ENCODE peak calls at places on chromosomes 12 and 14, in seven cellular contexts. C is vagina, K is heart left ventricle, J is GM12878, N is prostate gland, M is breast epithelium, Z is tibial nerve. H is an unnamed sample. For H3K4me1, the result is how much of the 10 kb centered on the place peaks cover.

GRCh38 chr14:104639889-104640548 is 35.4 kb upstream of the TMEM179 start:
- DNase-seq in C (no peak), K (peak), J (no peak), N (peak), M (no peak), Z (peak), H (peak)

GRCh38 chr14:105388110-105388951 is 10.0 kb upstream of the TEX22 start:
- DNase-seq in C (no peak), K (peak), J (no peak), N (no peak), M (no peak), Z (no peak), H (no peak)

GRCh38 chr12:67451206-67451605 is 182.0 kb downstream of the CAND1 start:
- DNase-seq in C (no peak), K (no peak), J (no peak), N (no peak), M (no peak), Z (no peak), H (no peak)

GRCh38 chr12:122306407-122306806 is 40.1 kb upstream of the VPS33A start:
- DNase-seq in C (no peak), K (no peak), J (no peak), N (no peak), M (no peak), Z (no peak), H (no peak)

GRCh38 chr14:92923744-92924103 is 774 bp downstream of the CHGA start:
- DNase-seq in C (no peak), K (no peak), J (no peak), N (no peak), M (no peak), Z (no peak), H (no peak)

GRCh38 chr14:58152569-58152857 is 500 bp upstream of the ARMH4 start:
- DNase-seq in C (no peak), K (no peak), J (no peak), N (no peak), M (no peak), Z (no peak), H (no peak)

GRCh38 chr14:26444745-26445144 is 153.1 kb downstream of the NOVA1 start:
- DNase-seq in C (no peak), K (no peak), J (no peak), N (no peak), M (no peak), Z (no peak), H (no peak)

GRCh38 chr14:69170848-69171247 is 17.9 kb upstream of the DCAF5 start:
- DNase-seq in C (no peak), K (no peak), J (no peak), N (no peak), M (no peak), Z (no peak), H (no peak)

GRCh38 chr14:98174031-98174430 is 1098.0 kb downstream of the BCL11B start:
- DNase-seq in C (no peak), K (no peak), J (no peak), N (no peak), M (no peak), Z (no peak), H (no peak)

GRCh38 chr12:78977463-78977862 is 112.9 kb downstream of the SYT1 start:
- DNase-seq in C (no peak), K (no peak), J (no peak), N (no peak), M (no peak), Z (no peak), H (no peak)

GRCh38 chr14:39080886-39081285 is 22.1 kb downstream of the SEC23A start:
- DNase-seq in C (no peak), K (no peak), J (no peak), N (no peak), M (no peak), Z (no peak), H (no peak)

GRCh38 chr12:130975116-130975515 is 21.4 kb downstream of the ADGRD1 start:
- DNase-seq in C (no peak), K (no peak), J (no peak), N (no peak), M (no peak), Z (no peak), H (no peak)

GRCh38 chr14:100739306-100739705 is 12.6 kb downstream of the DLK1 start:
- DNase-seq in C (no peak), K (peak), J (no peak), N (no peak), M (peak), Z (no peak), H (no peak)

GRCh38 chr14:24984846-24985589 is 64.9 kb downstream of the STXBP6 start:
- DNase-seq in C (no peak), K (peak), J (no peak), N (peak), M (no peak), Z (no peak), H (peak)

GRCh38 chr12:27635349-27635972 is 60.8 kb upstream of the REP15 start:
- DNase-seq in C (no peak), K (no peak), J (no peak), N (no peak), M (no peak), Z (no peak), H (no peak)

GRCh38 chr14:91363776-91364523 is 53.7 kb downstream of the CCDC88C start:
- DNase-seq in C (no peak), K (no peak), J (peak), N (no peak), M (no peak), Z (no peak), H (peak)

GRCh38 chr12:1576410-1577240 is 17.8 kb downstream of the FBXL14 start:
- DNase-seq in C (no peak), K (peak), J (no peak), N (peak), M (no peak), Z (no peak), H (no peak)

GRCh38 chr14:96660135-96660534 is 137.0 kb upstream of the VRK1 start:
- DNase-seq in C (no peak), K (no peak), J (no peak), N (no peak), M (no peak), Z (no peak), H (no peak)

GRCh38 chr14:20652996-20653975 is 11.8 kb upstream of the OR6S1 start:
- DNase-seq in C (no peak), K (no peak), J (peak), N (no peak), M (no peak), Z (no peak), H (no peak)

GRCh38 chr12:49645151-49646039 is 22.0 kb downstream of the PRPF40B start:
- DNase-seq in C (no peak), K (no peak), J (no peak), N (no peak), M (no peak), Z (no peak), H (no peak)

GRCh38 chr14:44211718-44212117 is 295.4 kb downstream of the FSCB start:
- DNase-seq in C (no peak), K (no peak), J (no peak), N (no peak), M (no peak), Z (no peak), H (no peak)

GRCh38 chr14:80638620-80639215 is 302.8 kb downstream of the CEP128 start:
- DNase-seq in C (no peak), K (no peak), J (no peak), N (no peak), M (no peak), Z (no peak), H (no peak)

GRCh38 chr12:47743311-47743860 is 15.3 kb downstream of the RAPGEF3 start:
- DNase-seq in C (no peak), K (no peak), J (no peak), N (no peak), M (no peak), Z (no peak), H (no peak)

GRCh38 chr12:34625116-34625515 is 602.8 kb downstream of the ALG10 start:
- DNase-seq in C (no peak), K (no peak), J (no peak), N (no peak), M (no peak), Z (no peak), H (no peak)

DNA sequence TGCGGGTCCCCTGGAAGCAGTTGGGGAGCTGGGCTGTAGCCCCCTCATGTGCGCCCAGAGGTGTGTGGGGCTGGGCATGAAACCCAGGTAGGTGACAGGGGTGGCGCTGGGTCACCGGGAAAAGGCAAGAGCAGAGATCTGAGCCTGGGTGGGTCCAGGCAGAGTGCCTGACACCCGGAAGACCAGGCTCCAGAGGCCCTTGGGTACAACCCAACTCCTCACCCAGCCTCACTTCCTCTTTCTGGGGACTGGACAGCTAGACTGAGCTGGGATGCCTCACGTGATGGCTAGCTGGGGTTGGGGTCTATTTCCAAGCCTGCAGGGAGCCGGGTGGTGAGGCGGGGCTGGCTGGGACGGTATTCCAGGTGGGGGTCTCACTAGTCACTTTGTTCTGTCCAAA is 16.3 kb upstream of the CYP46A1 start:
- DNase-seq in C (no peak), K (no peak), J (no peak), N (no peak), M (no peak), Z (no peak), H (no peak)
- H3K4me3 ChIP-seq in C (no peak), K (no peak), J (no peak), N (no peak), M (no peak), Z (no peak), H (no peak)

GRCh38 chr14:101758913-101759593 is 2.5 kb upstream of the PPP2R5C start:
- DNase-seq in C (peak), K (no peak), J (no peak), N (no peak), M (no peak), Z (no peak), H (no peak)

GRCh38 chr14:101760138-101761011 is 1.1 kb upstream of the PPP2R5C start:
- DNase-seq in C (peak), K (peak), J (peak), N (peak), M (peak), Z (peak), H (peak)

GRCh38 chr14:101761881-101762529 is 496 bp downstream of the PPP2R5C start:
- DNase-seq in C (peak), K (peak), J (no peak), N (peak), M (no peak), Z (peak), H (peak)

GRCh38 chr14:101762530-101763101 is 1.1 kb downstream of the PPP2R5C start:
- DNase-seq in C (no peak), K (no peak), J (no peak), N (no peak), M (no peak), Z (no peak), H (no peak)

DNA sequence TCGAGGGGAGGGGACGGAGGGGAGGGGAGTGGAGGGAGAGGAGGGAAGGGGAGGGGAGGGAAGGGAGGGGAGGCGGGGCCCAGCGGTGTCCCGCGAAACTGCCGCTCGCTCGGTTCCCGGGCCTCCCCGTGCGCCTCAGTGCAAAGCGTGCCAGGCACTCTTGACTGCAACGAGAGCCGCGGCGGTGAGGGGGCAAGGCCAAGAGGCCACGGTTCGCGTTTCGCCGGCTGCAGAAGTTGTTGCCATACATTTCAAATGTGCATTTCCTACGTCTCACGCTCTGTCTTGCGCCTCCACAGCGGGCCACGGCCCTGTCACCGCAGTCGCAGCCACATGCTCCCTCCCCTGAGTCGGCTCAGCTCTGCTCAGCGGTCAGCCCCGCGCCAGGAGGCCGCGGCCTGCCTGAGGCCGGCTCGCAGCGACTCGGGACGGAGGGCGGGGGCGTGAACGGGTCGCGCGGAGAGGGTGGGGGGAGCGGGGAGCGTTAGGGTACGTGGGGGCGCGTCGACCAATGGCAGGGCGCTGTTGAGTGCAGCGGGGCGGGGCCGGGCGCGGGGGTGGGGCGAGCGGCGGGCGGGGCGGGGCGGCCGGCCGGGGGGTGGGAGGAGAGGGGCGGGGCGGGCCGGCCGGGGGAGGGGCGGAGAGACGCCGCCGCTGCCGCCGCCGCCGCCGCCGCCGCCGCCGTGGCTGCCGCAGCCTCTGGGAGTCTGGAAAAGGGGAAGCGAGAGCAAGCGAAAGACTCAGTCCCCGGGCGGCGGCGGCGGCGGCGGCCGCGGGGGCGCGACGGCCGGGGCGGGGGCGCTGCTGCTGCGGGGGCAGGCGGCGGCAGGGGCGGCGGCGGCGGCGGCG is at the start of gene PPP2R5C:
- DNase-seq in C (peak), K (peak), J (no peak), N (peak), M (peak), Z (peak), H (peak)
- TF ChIP-seq POLR2A in C (peak), K (no peak), J (peak), N (peak), M (no peak), Z (peak), H (peak)

DNA sequence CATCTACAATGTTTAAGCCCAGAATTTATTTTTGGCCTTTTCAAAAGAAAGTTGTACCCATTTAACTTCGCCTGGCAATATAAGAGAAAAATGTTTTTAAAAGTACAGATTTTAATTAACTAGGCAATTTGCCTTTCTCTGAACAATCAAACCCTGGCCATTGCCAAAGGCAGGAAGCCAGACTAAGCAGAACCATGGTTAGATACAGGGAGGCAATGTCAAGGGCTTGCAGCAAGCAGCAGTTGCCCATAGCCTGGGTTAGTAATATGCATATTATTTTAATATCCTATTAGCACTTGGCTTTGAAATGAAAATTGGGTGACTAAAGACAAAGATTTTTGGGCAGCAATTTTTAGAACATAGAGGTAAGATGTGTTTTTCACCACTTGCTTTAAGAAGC is 51.1 kb upstream of the FRMD6 start:
- DNase-seq in C (no peak), K (no peak), J (no peak), N (no peak), M (no peak), Z (no peak), H (no peak)
- H3K4me1 ChIP-seq in C (under half), K (under half), J (under half), N (under half), M (under half), Z (under half), H (under half)

GRCh38 chr12:88572785-88573565 is 7.3 kb downstream of the KITLG start:
- DNase-seq in C (no peak), K (no peak), J (no peak), N (no peak), M (no peak), Z (no peak), H (no peak)

GRCh38 chr12:88571543-88571942 is 8.7 kb downstream of the KITLG start:
- DNase-seq in C (no peak), K (no peak), J (no peak), N (no peak), M (no peak), Z (no peak), H (no peak)

GRCh38 chr12:88577537-88577936 is 2.7 kb downstream of the KITLG start:
- DNase-seq in C (no peak), K (no peak), J (no peak), N (no peak), M (no peak), Z (no peak), H (no peak)

GRCh38 chr12:88575361-88575959 is 4.8 kb downstream of the KITLG start:
- DNase-seq in C (no peak), K (no peak), J (no peak), N (no peak), M (no peak), Z (no peak), H (no peak)

DNA sequence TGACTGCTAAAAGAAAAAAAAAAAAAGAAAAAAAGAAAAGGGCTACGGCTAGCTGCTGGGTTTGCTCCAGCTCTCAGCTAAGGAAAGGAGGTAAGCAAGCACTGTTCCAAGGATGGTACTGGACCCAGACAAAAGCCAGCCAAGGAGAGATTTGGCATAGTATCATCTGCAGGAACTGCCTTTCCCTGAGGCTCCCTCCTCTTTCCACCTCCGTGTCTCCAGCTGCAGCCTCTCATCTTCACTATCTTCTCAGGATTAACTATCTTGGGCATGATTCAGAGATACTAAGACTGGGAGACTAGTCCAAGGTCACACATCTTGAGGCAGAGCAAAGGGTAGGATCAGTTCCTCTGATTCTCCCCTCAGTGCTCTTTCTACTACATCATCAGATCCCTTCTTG is 6.0 kb downstream of the KITLG start:
- DNase-seq in C (no peak), K (no peak), J (no peak), N (no peak), M (no peak), Z (no peak), H (no peak)
- H3K4me3 ChIP-seq in C (no peak), K (no peak), J (no peak), N (no peak), M (no peak), Z (no peak), H (no peak)

GRCh38 chr12:92143280-92143679 is 2.4 kb downstream of the BTG1 start:
- DNase-seq in C (no peak), K (no peak), J (no peak), N (no peak), M (no peak), Z (no peak), H (no peak)

GRCh38 chr12:92145481-92145730 is 240 bp downstream of the BTG1 start:
- DNase-seq in C (no peak), K (no peak), J (no peak), N (no peak), M (no peak), Z (no peak), H (no peak)

GRCh38 chr12:92145731-92146496 is at the start of gene BTG1:
- DNase-seq in C (peak), K (peak), J (peak), N (peak), M (peak), Z (peak), H (peak)

GRCh38 chr12:92144045-92144630 is 1.5 kb downstream of the BTG1 start:
- DNase-seq in C (peak), K (peak), J (no peak), N (peak), M (peak), Z (peak), H (peak)

GRCh38 chr12:92144631-92145480 is 790 bp downstream of the BTG1 start:
- DNase-seq in C (peak), K (peak), J (no peak), N (peak), M (peak), Z (no peak), H (peak)
- TF ChIP-seq POLR2A in C (no peak), K (no peak), J (peak), N (peak), M (no peak), Z (no peak), H (peak)

DNA sequence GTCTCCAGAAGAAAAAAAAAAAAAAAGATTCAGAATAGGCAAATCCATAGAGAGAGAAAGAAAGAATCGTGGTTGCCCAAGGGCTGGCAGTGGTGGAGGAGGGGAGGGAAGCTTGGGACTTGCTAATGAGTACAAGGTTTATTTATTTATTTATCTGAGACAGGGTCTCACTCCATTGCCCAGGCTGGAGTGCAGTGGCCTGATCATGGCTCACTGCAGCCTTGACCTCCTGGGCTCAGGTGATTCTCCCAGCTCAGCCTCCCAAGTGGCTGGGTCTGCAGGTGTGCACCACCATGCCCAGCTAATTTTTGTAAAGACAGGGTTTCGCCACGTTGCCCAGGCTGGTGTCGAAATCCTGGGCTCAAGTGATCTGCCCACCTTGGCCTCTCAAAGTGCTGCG is 9.7 kb upstream of the TNFRSF1A start:
- DNase-seq in C (no peak), K (no peak), J (no peak), N (no peak), M (no peak), Z (no peak), H (no peak)
- H3K4me1 ChIP-seq in C (under half), K (under half), J (under half), N (under half), M (under half), Z (under half), H (under half)

DNA sequence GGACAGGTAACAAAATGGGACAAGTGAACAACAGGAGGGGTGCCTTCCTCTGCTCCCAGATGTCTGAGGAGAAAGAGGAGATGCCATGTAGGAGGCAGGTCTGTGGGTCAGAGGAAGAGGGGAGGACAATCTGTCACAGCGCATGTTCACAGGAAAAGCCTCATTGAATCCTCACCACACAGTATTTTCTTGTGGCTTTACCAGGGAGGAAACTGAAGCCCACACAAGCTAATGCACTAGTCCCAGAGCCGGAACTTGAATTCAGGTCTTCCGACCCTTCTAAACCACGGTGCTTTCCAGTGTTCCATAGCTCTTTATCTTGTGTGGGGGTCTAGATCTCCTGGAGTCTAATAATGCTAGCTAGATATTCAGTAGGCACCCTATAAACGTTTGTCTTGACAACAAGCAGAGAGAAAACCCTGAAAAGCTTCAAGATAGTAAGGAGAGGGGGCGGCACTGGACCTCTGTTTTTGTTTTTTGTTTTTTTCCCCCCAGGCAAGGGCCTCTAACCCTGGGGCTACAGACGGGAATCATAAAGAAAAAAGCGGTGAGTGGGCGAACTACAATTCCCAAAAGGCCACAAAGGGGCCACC is 374 bp upstream of the SHMT2 start:
- DNase-seq in C (no peak), K (no peak), J (no peak), N (no peak), M (no peak), Z (no peak), H (no peak)
- H3K4me3 ChIP-seq in C (peak), K (no peak), J (peak), N (peak), M (peak), Z (peak), H (peak)